ENCODE peak calls at places on chromosome 4, in seven cellular contexts. E is SK-N-SH, S is HCT116, B is GM12878, U is H1, Y is K562, A is HepG2. H is an unnamed sample. For H3K9me3, the result is how much of the 10 kb centered on the place peaks cover.

GRCh38 chr4:187017156-187017555 is 293.5 kb upstream of the FAT1 start:
- DNase-seq in S (no peak), A (no peak), U (no peak), E (no peak), B (no peak), Y (no peak), H (no peak)

GRCh38 chr4:41256131-41256739 is 493 bp upstream of the UCHL1 start:
- DNase-seq in U (no peak), S (no peak), A (no peak), B (no peak), E (peak), Y (no peak), H (no peak)

GRCh38 chr4:155948541-155948940 is 5.1 kb downstream of the CTSO start:
- DNase-seq in E (no peak), Y (no peak), A (no peak), S (no peak), U (no peak), B (no peak), H (no peak)

GRCh38 chr4:42350611-42351182 is 46.6 kb upstream of the SHISA3 start:
- DNase-seq in A (no peak), E (no peak), S (no peak), B (no peak), Y (no peak), U (no peak), H (no peak)

GRCh38 chr4:161856711-161857326 is 307.0 kb downstream of the FSTL5 start:
- DNase-seq in S (no peak), Y (no peak), A (no peak), B (no peak), E (peak), U (no peak), H (no peak)

GRCh38 chr4:184936071-184936470 is 82.2 kb upstream of the HELT start:
- DNase-seq in S (no peak), A (no peak), E (no peak), B (no peak), U (peak), Y (no peak), H (no peak)

GRCh38 chr4:6695660-6696581 is 2.2 kb downstream of the S100P start:
- DNase-seq in S (no peak), U (no peak), E (peak), A (peak), Y (no peak), B (no peak), H (no peak)

GRCh38 chr4:8791609-8792008 is 80.0 kb downstream of the HMX1 start:
- DNase-seq in E (no peak), A (no peak), Y (no peak), S (no peak), B (no peak), U (no peak), H (no peak)

GRCh38 chr4:100882661-100883060 is 364.8 kb upstream of the EMCN start:
- DNase-seq in S (no peak), U (no peak), A (no peak), B (no peak), Y (no peak), E (no peak), H (no peak)

GRCh38 chr4:118765399-118765798 is 70.5 kb downstream of the SEC24D start:
- DNase-seq in E (no peak), Y (peak), A (no peak), S (peak), U (no peak), B (no peak), H (no peak)

GRCh38 chr4:5780831-5781480 is 70.0 kb downstream of the EVC start:
- DNase-seq in U (peak), B (no peak), Y (no peak), A (no peak), E (no peak), S (no peak), H (no peak)

GRCh38 chr4:141037441-141037840 is 95.8 kb downstream of the RNF150 start:
- DNase-seq in U (no peak), E (no peak), B (no peak), S (no peak), Y (no peak), A (no peak), H (no peak)

GRCh38 chr4:94489075-94489474 is 37.3 kb downstream of the PDLIM5 start:
- DNase-seq in E (no peak), A (no peak), S (no peak), U (no peak), Y (no peak), B (no peak), H (no peak)

GRCh38 chr4:183111452-183111885 is 12.4 kb downstream of the WWC2 start:
- DNase-seq in S (no peak), Y (no peak), A (peak), U (no peak), E (no peak), B (no peak), H (no peak)

GRCh38 chr4:73869130-73870055 is at the start of gene CXCL1:
- DNase-seq in E (peak), B (no peak), U (peak), A (no peak), Y (peak), S (no peak), H (no peak)

GRCh38 chr4:94960703-94961102 is 202.9 kb downstream of the BMPR1B start:
- DNase-seq in A (no peak), B (no peak), S (no peak), Y (no peak), U (no peak), E (no peak), H (no peak)

GRCh38 chr4:20126906-20127305 is 124.8 kb upstream of the SLIT2 start:
- DNase-seq in U (no peak), A (no peak), E (no peak), B (no peak), Y (no peak), S (no peak), H (no peak)

GRCh38 chr4:52873861-52874343 is 11.8 kb downstream of the RASL11B start:
- DNase-seq in A (peak), S (no peak), Y (no peak), E (no peak), U (peak), B (no peak), H (peak)

GRCh38 chr4:14719053-14719452 is 283.2 kb upstream of the CPEB2 start:
- DNase-seq in S (no peak), B (no peak), E (no peak), A (no peak), Y (no peak), U (no peak), H (no peak)

GRCh38 chr4:107619065-107619464 is 101.0 kb downstream of the PAPSS1 start:
- DNase-seq in E (no peak), B (no peak), S (no peak), Y (no peak), A (no peak), U (no peak), H (no peak)

GRCh38 chr4:121238461-121238860 is 74.3 kb upstream of the TNIP3 start:
- DNase-seq in E (no peak), U (no peak), A (no peak), Y (no peak), B (no peak), S (no peak), H (no peak)

GRCh38 chr4:3285558-3286334 is 7.1 kb upstream of the RGS12 start:
- DNase-seq in A (peak), B (no peak), S (no peak), U (peak), Y (no peak), E (peak), H (no peak)

GRCh38 chr4:3287271-3287971 is 5.4 kb upstream of the RGS12 start:
- DNase-seq in B (no peak), S (no peak), Y (no peak), U (peak), A (no peak), E (no peak), H (no peak)

GRCh38 chr4:3284734-3285557 is 7.9 kb upstream of the RGS12 start:
- DNase-seq in S (no peak), U (peak), A (no peak), B (no peak), Y (no peak), E (no peak), H (no peak)

GRCh38 chr4:3287972-3288570 is 4.8 kb upstream of the RGS12 start:
- DNase-seq in Y (no peak), S (no peak), U (peak), B (no peak), E (no peak), A (no peak), H (no peak)

DNA sequence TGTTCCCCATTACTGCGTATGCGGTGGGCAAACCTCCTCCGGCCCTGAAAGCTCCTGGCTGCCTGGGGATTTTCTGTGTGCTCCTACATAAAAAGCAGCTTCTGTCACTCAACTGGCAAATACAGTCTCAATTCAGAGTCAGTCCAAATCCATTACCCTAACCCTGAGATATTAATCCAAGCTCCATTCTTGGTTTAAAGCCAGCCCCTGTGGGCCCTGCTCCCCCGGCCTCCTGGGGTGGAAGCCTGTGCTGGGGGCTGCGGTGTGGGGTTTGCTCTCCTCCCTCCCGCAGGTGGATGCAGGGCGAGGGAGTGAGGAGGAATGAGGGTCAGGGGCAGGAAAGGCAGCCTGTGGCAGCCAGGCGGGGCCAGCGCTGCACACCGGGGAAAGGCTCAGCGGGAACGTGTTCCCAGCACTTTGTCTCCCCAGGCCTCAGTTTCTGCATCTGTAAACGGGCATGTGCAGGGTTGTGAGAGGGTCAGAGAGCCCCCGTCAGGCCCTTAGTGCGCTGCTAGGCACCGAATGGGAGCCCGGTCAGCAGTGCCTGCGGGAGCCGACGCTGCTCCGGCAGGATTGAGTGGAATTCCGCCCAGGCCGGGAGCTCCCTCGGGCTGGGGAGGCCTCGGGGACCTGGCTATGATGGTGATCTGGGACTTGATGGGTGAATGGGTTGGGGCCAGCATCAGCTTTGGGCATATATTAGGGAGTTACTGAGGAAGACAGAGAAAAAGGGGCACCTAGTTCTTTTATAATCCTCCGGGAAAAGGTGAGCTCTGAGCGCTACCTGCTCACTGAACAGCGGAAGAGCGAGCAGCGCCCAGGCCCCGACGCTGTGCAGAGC is 6.3 kb upstream of the RGS12 start:
- DNase-seq in U (peak), S (no peak), E (no peak), B (peak), A (no peak), Y (no peak), H (no peak)
- H3K9ac ChIP-seq in U (no peak), S (no peak), E (no peak), B (peak), A (peak), Y (no peak), H (peak)

DNA sequence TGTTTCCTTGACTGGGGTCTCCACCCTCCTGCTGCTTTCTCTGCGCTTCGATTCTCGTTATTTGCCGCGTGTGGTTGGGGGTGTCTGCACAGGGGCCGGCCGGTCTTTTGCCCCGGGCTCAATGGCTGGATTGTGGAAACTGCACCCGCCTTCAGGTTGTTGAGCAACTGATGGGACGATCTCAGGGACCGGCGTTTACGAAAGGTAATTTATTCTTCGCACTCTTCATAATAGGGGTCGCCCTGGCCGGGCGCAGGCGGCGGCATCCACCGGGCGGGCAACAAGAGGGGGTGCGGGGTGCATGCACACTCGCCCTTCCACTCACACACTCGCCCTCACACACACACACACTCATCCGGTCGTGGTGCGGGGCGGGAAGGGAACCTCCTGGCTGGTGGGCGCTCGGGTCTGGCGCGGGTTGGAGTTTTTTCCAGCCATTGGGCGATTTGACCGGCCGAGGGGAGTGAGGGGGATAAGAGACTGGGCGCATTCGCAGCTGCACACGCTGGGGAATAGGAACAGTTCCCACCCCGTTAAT is 1.5 kb downstream of the ADGRL3 start:
- DNase-seq in U (peak), S (no peak), E (peak), B (no peak), A (no peak), Y (no peak), H (no peak)
- TF ChIP-seq YY1 in U (no peak), S (no peak), E (no peak), B (no peak), A (no peak), Y (no peak), H (no peak)

GRCh38 chr4:168732714-168733113 is 235.9 kb downstream of the PALLD start:
- DNase-seq in A (no peak), Y (no peak), E (no peak), B (no peak), S (no peak), U (no peak), H (no peak)
- H3K9me3 ChIP-seq in A (under half), Y (under half), E (under half), B (under half), S (under half), U (under half), H (under half)

GRCh38 chr4:142348489-142349076 is 497.5 kb downstream of the INPP4B start:
- DNase-seq in B (no peak), Y (no peak), E (no peak), U (no peak), S (no peak), A (no peak), H (no peak)

GRCh38 chr4:142352682-142353081 is 493.4 kb downstream of the INPP4B start:
- DNase-seq in U (no peak), A (no peak), S (no peak), B (no peak), Y (no peak), E (no peak), H (no peak)

GRCh38 chr4:142351958-142352357 is 494.1 kb downstream of the INPP4B start:
- DNase-seq in Y (no peak), E (no peak), S (no peak), B (no peak), A (no peak), U (no peak), H (no peak)

GRCh38 chr4:142353149-142353738 is 492.9 kb downstream of the INPP4B start:
- DNase-seq in U (no peak), B (no peak), E (no peak), S (peak), Y (peak), A (peak), H (peak)

GRCh38 chr4:142350886-142351285 is 495.2 kb downstream of the INPP4B start:
- DNase-seq in Y (no peak), S (no peak), U (no peak), E (no peak), B (no peak), A (no peak), H (no peak)
- H3K9ac ChIP-seq in Y (no peak), S (no peak), U (no peak), E (no peak), B (no peak), A (no peak), H (no peak)

GRCh38 chr4:177246636-177247584 is 62.8 kb upstream of the NEIL3 start:
- DNase-seq in B (no peak), S (no peak), U (no peak), E (no peak), Y (no peak), A (no peak), H (no peak)
- TF ChIP-seq YY1 in B (no peak), S (no peak), U (no peak), E (no peak), Y (no peak), A (no peak), H (no peak)

GRCh38 chr4:105171912-105172311 is 25.2 kb downstream of the TET2 start:
- DNase-seq in B (no peak), Y (no peak), A (peak), U (no peak), E (no peak), S (no peak), H (no peak)

GRCh38 chr4:105174098-105174497 is 27.4 kb downstream of the TET2 start:
- DNase-seq in E (no peak), Y (no peak), S (no peak), B (no peak), U (no peak), A (no peak), H (no peak)

GRCh38 chr4:105166066-105166465 is 19.4 kb downstream of the TET2 start:
- DNase-seq in E (no peak), Y (no peak), A (no peak), S (no peak), B (no peak), U (no peak), H (no peak)

GRCh38 chr4:105170703-105171102 is 24.0 kb downstream of the TET2 start:
- DNase-seq in E (no peak), Y (no peak), S (no peak), B (no peak), U (no peak), A (no peak), H (no peak)
- H3K9me3 ChIP-seq in E (under half), Y (under half), S (under half), B (under half), U (under half), A (under half), H (under half)

GRCh38 chr4:151692443-151692782 is 68.4 kb downstream of the GATB start:
- DNase-seq in A (no peak), B (no peak), Y (no peak), E (no peak), U (no peak), S (no peak), H (no peak)
- H3K9ac ChIP-seq in A (no peak), B (no peak), Y (no peak), E (no peak), U (no peak), S (no peak), H (no peak)

GRCh38 chr4:16257611-16258010 is 31.3 kb upstream of the TAPT1 start:
- DNase-seq in A (peak), B (no peak), S (no peak), U (no peak), E (no peak), Y (no peak), H (no peak)
- TF ChIP-seq YY1 in A (no peak), B (no peak), S (no peak), U (no peak), E (no peak), Y (no peak), H (no peak)

DNA sequence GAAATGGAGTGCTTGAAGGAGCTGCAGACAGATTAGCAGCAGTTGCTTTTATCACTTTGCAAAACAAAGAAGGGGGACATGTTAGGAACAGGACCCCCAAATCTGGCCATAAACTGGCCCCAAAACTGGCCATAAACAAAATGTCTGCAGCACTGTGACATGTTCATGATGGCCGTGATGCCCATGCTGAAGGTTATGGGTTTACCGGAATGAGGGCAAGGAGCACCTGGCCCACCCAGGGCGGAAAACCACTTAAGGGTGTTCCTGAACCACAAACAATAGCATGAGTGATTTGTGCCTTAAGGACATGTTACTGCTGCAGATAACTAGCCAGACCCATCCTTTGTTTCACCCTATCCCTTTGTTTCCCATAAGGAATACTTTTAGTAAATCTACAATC is 79.6 kb upstream of the GC start:
- DNase-seq in Y (no peak), U (no peak), A (no peak), B (no peak), S (no peak), E (no peak), H (no peak)
- H3K9me3 ChIP-seq in Y (under half), U (half or more), A (half or more), B (under half), S (under half), E (under half), H (half or more)

DNA sequence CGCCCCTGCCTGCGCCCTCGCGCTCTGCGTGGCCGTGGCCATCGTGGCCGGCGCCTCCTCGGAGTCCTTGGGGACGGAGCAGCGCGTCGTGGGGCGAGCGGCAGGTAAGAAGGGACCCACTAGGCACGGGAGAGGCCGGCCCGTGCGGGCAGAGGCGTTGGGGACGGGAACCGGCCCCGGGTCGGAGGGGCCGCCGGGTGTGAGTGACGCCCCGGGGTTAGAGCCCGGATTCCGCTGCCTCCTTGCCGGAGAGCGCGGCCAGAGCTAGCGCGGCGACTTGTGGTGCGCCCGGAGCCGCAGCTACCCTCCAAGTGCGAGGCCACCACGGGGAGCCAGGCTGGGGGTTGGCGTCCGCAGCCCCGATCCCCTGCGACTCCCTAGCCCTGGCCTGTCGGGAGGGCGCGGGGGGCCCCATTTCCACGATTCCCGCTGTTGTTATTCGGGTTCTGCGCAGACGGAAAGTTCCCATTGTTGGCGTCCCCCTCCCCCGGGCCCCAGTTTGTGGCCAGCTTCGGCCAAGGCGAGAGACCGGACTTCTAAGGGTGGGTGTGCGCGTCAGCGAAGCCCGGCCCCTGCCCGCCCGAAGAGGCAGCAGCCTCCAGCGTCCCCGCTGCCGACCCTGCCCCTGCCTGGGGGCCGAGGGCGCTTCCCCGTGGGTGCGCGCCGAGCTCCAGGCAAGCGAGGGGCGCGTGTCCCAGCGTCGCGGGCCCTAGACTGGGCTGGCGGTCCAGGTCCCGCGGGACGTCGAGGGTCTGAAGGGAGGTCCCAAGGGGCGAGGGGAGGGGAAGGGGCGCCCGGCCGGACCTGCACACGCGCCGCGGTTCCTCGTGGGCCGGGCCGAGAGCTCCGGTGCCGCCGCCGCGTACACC is 1.1 kb downstream of the FGFR3 start:
- DNase-seq in B (no peak), Y (peak), A (no peak), U (no peak), S (no peak), E (peak), H (no peak)
- H3K9ac ChIP-seq in B (no peak), Y (peak), A (peak), U (no peak), S (peak), E (no peak), H (peak)